ENCODE peak calls at places on chromosomes 5 and 9, in six cellular contexts. A, L, W, X, F and R are unnamed samples. For H3K4me1, the result is how much of the 10 kb centered on the place peaks cover.

GRCh38 chr9:10678790-10679189 is 66.0 kb upstream of the PTPRD start:
- DNase-seq in A (no peak), L (no peak), W (no peak), X (no peak), F (no peak), R (no peak)

GRCh38 chr5:178832618-178833201 is 27.0 kb upstream of the ZNF354B start:
- DNase-seq in A (peak), L (no peak), W (no peak), X (no peak), F (no peak), R (peak)

GRCh38 chr5:80985600-80986228 is 25.6 kb downstream of the RASGRF2 start:
- DNase-seq in A (no peak), L (no peak), W (no peak), X (no peak), F (no peak), R (no peak)

GRCh38 chr5:72598461-72599433 is 91.5 kb upstream of the ZNF366 start:
- DNase-seq in A (no peak), L (no peak), W (no peak), X (no peak), F (no peak), R (no peak)

GRCh38 chr5:172612771-172613170 is 28.3 kb upstream of the NEURL1B start:
- DNase-seq in A (no peak), L (no peak), W (no peak), X (no peak), F (peak), R (no peak)

GRCh38 chr5:17340816-17341215 is 123.4 kb downstream of the BASP1 start:
- DNase-seq in A (no peak), L (no peak), W (no peak), X (no peak), F (no peak), R (no peak)

GRCh38 chr9:4890242-4890641 is 94.8 kb upstream of the JAK2 start:
- DNase-seq in A (no peak), L (no peak), W (no peak), X (no peak), F (no peak), R (no peak)

GRCh38 chr9:69577123-69577522 is 95.0 kb downstream of the APBA1 start:
- DNase-seq in A (no peak), L (no peak), W (no peak), X (no peak), F (no peak), R (no peak)

GRCh38 chr5:115611873-115612272 is 9.6 kb upstream of the TICAM2 start:
- DNase-seq in A (no peak), L (no peak), W (no peak), X (no peak), F (no peak), R (no peak)

GRCh38 chr5:109914906-109915305 is 225.2 kb downstream of the MAN2A1 start:
- DNase-seq in A (no peak), L (no peak), W (no peak), X (no peak), F (no peak), R (no peak)

GRCh38 chr5:65482280-65482726 is 583 bp upstream of the ADAMTS6 start:
- DNase-seq in A (no peak), L (no peak), W (no peak), X (no peak), F (no peak), R (no peak)

GRCh38 chr9:21580636-21581353 is 98.7 kb upstream of the IFNE start:
- DNase-seq in A (no peak), L (no peak), W (no peak), X (no peak), F (no peak), R (peak)

GRCh38 chr5:76690027-76690679 is 25.8 kb upstream of the F2R start:
- DNase-seq in A (no peak), L (no peak), W (no peak), X (no peak), F (no peak), R (no peak)

GRCh38 chr5:32506251-32506661 is 61.7 kb upstream of the ZFR start:
- DNase-seq in A (no peak), L (no peak), W (no peak), X (no peak), F (no peak), R (no peak)

GRCh38 chr5:52808316-52808901 is 20.7 kb downstream of the ITGA1 start:
- DNase-seq in A (no peak), L (no peak), W (no peak), X (no peak), F (no peak), R (no peak)

GRCh38 chr5:74378464-74378863 is 262.1 kb downstream of the ENC1 start:
- DNase-seq in A (no peak), L (no peak), W (no peak), X (no peak), F (no peak), R (no peak)

GRCh38 chr5:167770461-167770860 is 521.0 kb upstream of the WWC1 start:
- DNase-seq in A (no peak), L (no peak), W (no peak), X (no peak), F (no peak), R (no peak)

GRCh38 chr9:97419315-97419867 is 7.5 kb downstream of the TDRD7 start:
- DNase-seq in A (no peak), L (no peak), W (no peak), X (no peak), F (no peak), R (no peak)

DNA sequence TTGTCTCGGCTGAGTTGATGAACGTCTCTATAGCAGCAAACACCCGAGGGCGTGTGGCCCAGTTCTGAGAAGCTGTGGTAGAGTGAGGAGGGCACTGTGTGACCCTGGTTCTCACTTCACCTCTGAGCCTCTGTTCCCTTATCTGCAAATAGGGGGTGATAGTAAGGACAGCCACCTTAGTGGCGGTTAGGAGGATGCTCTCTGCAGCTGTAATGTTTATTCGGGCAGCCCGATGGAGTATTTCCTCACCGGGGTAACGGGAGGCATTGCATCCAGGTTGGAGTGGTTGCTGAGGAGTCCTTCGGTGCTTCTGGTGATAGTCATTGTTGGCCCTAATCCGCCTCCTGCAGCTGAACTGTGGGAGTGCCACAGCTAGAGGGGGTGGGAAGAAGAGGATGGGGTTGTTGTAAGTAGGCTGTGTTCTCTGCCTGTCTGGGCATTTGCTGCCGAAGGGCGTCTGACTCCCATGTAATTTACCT is 13.9 kb downstream of the PRRC2B start:
- DNase-seq in A (peak), L (no peak), W (no peak), X (no peak), F (peak), R (no peak)
- H3K4me1 ChIP-seq in A (half or more), L (half or more), W (half or more), X (half or more), F (half or more), R (under half)

GRCh38 chr5:158593925-158594324 is 505.8 kb downstream of the EBF1 start:
- DNase-seq in A (no peak), L (no peak), W (no peak), X (no peak), F (no peak), R (no peak)
- H3K27ac ChIP-seq in A (no peak), L (no peak), W (no peak), X (no peak), F (no peak), R (no peak)

GRCh38 chr5:160742446-160742845 is 109.6 kb downstream of the ATP10B start:
- DNase-seq in A (no peak), L (no peak), W (no peak), X (no peak), F (no peak), R (no peak)
- H3K4me1 ChIP-seq in A (under half), L (under half), W (under half), X (under half), F (under half), R (under half)

DNA sequence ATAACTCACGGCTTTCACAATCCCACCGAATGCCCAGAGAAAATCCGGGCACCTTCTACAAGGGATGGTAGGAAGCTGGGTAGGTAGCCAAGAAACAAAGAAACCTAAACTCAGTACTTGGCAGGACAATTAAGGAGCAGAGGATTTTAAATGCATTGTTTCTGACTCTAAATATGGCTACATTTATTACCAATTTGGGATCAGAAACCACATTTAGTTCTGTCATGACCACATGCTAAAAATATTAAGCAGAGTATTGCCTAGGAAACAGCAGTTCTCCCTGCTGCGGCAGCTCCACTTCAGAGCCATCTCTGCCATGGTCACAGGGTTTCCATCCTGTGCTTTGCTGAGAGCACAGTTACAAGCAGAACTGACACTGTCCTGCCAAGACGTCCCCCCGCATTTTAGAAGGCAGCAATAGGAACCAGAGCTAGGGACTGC is 57.5 kb downstream of the SIL1 start:
- DNase-seq in A (no peak), L (no peak), W (no peak), X (no peak), F (no peak), R (no peak)
- H3K27ac ChIP-seq in A (no peak), L (peak), W (no peak), X (no peak), F (peak), R (no peak)

DNA sequence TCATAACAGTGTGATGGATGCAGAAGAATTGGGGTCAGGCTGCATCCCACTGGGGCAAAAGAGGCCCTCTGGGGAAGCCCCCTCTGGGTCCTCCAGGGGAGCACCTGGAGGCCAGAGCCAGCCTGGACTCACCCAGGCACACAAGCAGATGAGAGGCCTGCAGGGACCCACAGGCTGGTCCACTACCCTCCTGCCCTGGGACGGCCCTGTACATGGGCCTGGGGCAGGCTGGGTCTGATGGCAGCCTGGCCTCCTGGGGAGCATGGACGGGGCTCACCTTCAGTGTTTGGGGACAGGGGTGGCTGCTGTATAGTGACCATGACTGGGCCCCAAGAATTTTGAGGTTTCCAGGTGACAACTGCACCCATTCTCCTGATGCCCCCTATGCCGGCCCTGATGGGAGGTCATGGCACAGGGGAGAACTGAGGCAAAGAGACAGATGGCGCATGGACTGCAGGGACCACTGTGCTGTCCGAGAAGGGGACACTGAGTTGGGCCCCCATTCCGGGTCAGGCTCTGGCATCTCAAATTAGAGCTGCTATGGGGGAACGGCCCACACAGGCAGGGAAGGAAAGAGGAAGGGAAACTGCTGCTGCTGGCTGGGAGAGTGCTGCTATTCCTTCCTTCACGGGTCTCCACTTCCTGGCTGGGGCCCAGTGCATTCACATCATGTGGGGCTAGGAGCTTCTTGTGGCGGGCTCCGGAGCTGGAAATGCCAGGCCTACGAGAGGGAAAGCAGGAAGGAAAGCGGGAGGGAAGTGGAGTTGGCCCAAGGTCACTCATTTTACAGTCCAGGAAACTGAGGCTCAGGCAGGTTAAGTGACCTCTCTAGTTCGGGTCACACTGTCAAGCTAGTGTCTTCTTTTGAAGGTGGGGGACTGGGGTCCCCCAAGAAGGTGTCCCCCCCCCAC is 1.5 kb upstream of the CARD19 start:
- DNase-seq in A (peak), L (no peak), W (no peak), X (peak), F (peak), R (no peak)
- H3K4me1 ChIP-seq in A (under half), L (under half), W (half or more), X (under half), F (under half), R (half or more)